ENCODE peak calls at places on chromosomes 2 and 18, in seven cellular contexts. One of them, this sample, is unnamed.
A peak's percentile ranks its signal among the peaks of the same experiment; 100 is the strongest.

GRCh38 chr2:32355976-32356734 is 668 bp upstream of the BIRC6 start:
- DNase-seq in AG08396: no peak
- DNase-seq in activated effector memory CD4-positive, alpha-beta T cell treated with Interleukin-2 at 50 U/mL for 16 hours: no peak
- DNase-seq in GM04504: no peak
- DNase-seq in GM19239: no peak
- DNase-seq in kidney glomerular epithelial cell: no peak
- DNase-seq in Calu3: no peak
- DNase-seq in this sample: no peak

GRCh38 chr2:135257383-135258090 is 205.4 kb downstream of the RAB3GAP1 start:
- DNase-seq in AG08396: peak; percentile 11
- DNase-seq in activated effector memory CD4-positive, alpha-beta T cell treated with Interleukin-2 at 50 U/mL for 16 hours: no peak
- DNase-seq in GM04504: peak; percentile 30
- DNase-seq in GM19239: no peak
- DNase-seq in kidney glomerular epithelial cell: no peak
- DNase-seq in Calu3: no peak
- DNase-seq in this sample: peak; percentile 14

GRCh38 chr2:240767341-240767740 is 52.7 kb downstream of the KIF1A start:
- DNase-seq in AG08396: no peak
- DNase-seq in activated effector memory CD4-positive, alpha-beta T cell treated with Interleukin-2 at 50 U/mL for 16 hours: no peak
- DNase-seq in GM04504: no peak
- DNase-seq in GM19239: no peak
- DNase-seq in kidney glomerular epithelial cell: no peak
- DNase-seq in Calu3: no peak
- DNase-seq in this sample: no peak

GRCh38 chr18:65436430-65436829 is 314.4 kb upstream of the CDH7 start:
- DNase-seq in AG08396: no peak
- DNase-seq in activated effector memory CD4-positive, alpha-beta T cell treated with Interleukin-2 at 50 U/mL for 16 hours: no peak
- DNase-seq in GM04504: no peak
- DNase-seq in GM19239: no peak
- DNase-seq in kidney glomerular epithelial cell: no peak
- DNase-seq in Calu3: no peak
- DNase-seq in this sample: no peak

GRCh38 chr2:172128484-172128883 is 25.8 kb upstream of the DLX2 start:
- DNase-seq in AG08396: no peak
- DNase-seq in activated effector memory CD4-positive, alpha-beta T cell treated with Interleukin-2 at 50 U/mL for 16 hours: no peak
- DNase-seq in GM04504: no peak
- DNase-seq in GM19239: no peak
- DNase-seq in kidney glomerular epithelial cell: no peak
- DNase-seq in Calu3: no peak
- DNase-seq in this sample: no peak

GRCh38 chr2:200477667-200478121 is 32.2 kb downstream of the KCTD18 start:
- DNase-seq in AG08396: no peak
- DNase-seq in activated effector memory CD4-positive, alpha-beta T cell treated with Interleukin-2 at 50 U/mL for 16 hours: no peak
- DNase-seq in GM04504: no peak
- DNase-seq in GM19239: no peak
- DNase-seq in kidney glomerular epithelial cell: no peak
- DNase-seq in Calu3: no peak
- DNase-seq in this sample: no peak

GRCh38 chr2:219335373-219335786 is 2.8 kb upstream of the RESP18 start:
- DNase-seq in AG08396: no peak
- DNase-seq in activated effector memory CD4-positive, alpha-beta T cell treated with Interleukin-2 at 50 U/mL for 16 hours: no peak
- DNase-seq in GM04504: no peak
- DNase-seq in GM19239: no peak
- DNase-seq in kidney glomerular epithelial cell: no peak
- DNase-seq in Calu3: no peak
- DNase-seq in this sample: no peak

GRCh38 chr2:52563144-52563543 is 1204.5 kb upstream of the CHAC2 start:
- DNase-seq in AG08396: no peak
- DNase-seq in activated effector memory CD4-positive, alpha-beta T cell treated with Interleukin-2 at 50 U/mL for 16 hours: no peak
- DNase-seq in GM04504: no peak
- DNase-seq in GM19239: no peak
- DNase-seq in kidney glomerular epithelial cell: no peak
- DNase-seq in Calu3: no peak
- DNase-seq in this sample: no peak

GRCh38 chr2:196278491-196278911 is 107.1 kb upstream of the STK17B start:
- DNase-seq in AG08396: no peak
- DNase-seq in activated effector memory CD4-positive, alpha-beta T cell treated with Interleukin-2 at 50 U/mL for 16 hours: no peak
- DNase-seq in GM04504: no peak
- DNase-seq in GM19239: no peak
- DNase-seq in kidney glomerular epithelial cell: no peak
- DNase-seq in Calu3: no peak
- DNase-seq in this sample: no peak

GRCh38 chr2:201952212-201952611 is 81.4 kb upstream of the FZD7 start:
- DNase-seq in AG08396: no peak
- DNase-seq in activated effector memory CD4-positive, alpha-beta T cell treated with Interleukin-2 at 50 U/mL for 16 hours: no peak
- DNase-seq in GM04504: no peak
- DNase-seq in GM19239: no peak
- DNase-seq in kidney glomerular epithelial cell: no peak
- DNase-seq in Calu3: no peak
- DNase-seq in this sample: no peak

GRCh38 chr2:217316743-217317142 is 456.9 kb upstream of the TNP1 start:
- DNase-seq in AG08396: no peak
- DNase-seq in activated effector memory CD4-positive, alpha-beta T cell treated with Interleukin-2 at 50 U/mL for 16 hours: no peak
- DNase-seq in GM04504: no peak
- DNase-seq in GM19239: peak; percentile 7
- DNase-seq in kidney glomerular epithelial cell: no peak
- DNase-seq in Calu3: no peak
- DNase-seq in this sample: no peak

GRCh38 chr2:237540823-237541222 is 25.6 kb upstream of the PRLH start:
- DNase-seq in AG08396: peak; percentile 82
- DNase-seq in activated effector memory CD4-positive, alpha-beta T cell treated with Interleukin-2 at 50 U/mL for 16 hours: no peak
- DNase-seq in GM04504: peak; percentile 72
- DNase-seq in GM19239: no peak
- DNase-seq in kidney glomerular epithelial cell: no peak
- DNase-seq in Calu3: no peak
- DNase-seq in this sample: no peak

GRCh38 chr18:47613929-47614328 is 316.5 kb downstream of the SMAD2 start:
- DNase-seq in AG08396: no peak
- DNase-seq in activated effector memory CD4-positive, alpha-beta T cell treated with Interleukin-2 at 50 U/mL for 16 hours: no peak
- DNase-seq in GM04504: no peak
- DNase-seq in GM19239: no peak
- DNase-seq in kidney glomerular epithelial cell: no peak
- DNase-seq in Calu3: no peak
- DNase-seq in this sample: no peak

GRCh38 chr2:122875091-122875651 is 1119.7 kb downstream of the TSN start:
- DNase-seq in AG08396: no peak
- DNase-seq in activated effector memory CD4-positive, alpha-beta T cell treated with Interleukin-2 at 50 U/mL for 16 hours: no peak
- DNase-seq in GM04504: no peak
- DNase-seq in GM19239: no peak
- DNase-seq in kidney glomerular epithelial cell: no peak
- DNase-seq in Calu3: no peak
- DNase-seq in this sample: no peak

GRCh38 chr2:118089015-118089800 is 937 bp downstream of the INSIG2 start:
- DNase-seq in AG08396: peak; percentile 50
- DNase-seq in activated effector memory CD4-positive, alpha-beta T cell treated with Interleukin-2 at 50 U/mL for 16 hours: no peak
- DNase-seq in GM04504: no peak
- DNase-seq in GM19239: no peak
- DNase-seq in kidney glomerular epithelial cell: no peak
- DNase-seq in Calu3: peak; percentile 27
- DNase-seq in this sample: no peak

GRCh38 chr2:101173707-101174295 is 22.6 kb upstream of the TBC1D8 start:
- DNase-seq in AG08396: no peak
- DNase-seq in activated effector memory CD4-positive, alpha-beta T cell treated with Interleukin-2 at 50 U/mL for 16 hours: no peak
- DNase-seq in GM04504: no peak
- DNase-seq in GM19239: no peak
- DNase-seq in kidney glomerular epithelial cell: no peak
- DNase-seq in Calu3: no peak
- DNase-seq in this sample: no peak

GRCh38 chr2:14587119-14587518 is 45.4 kb upstream of the LRATD1 start:
- DNase-seq in AG08396: peak; percentile 14
- DNase-seq in activated effector memory CD4-positive, alpha-beta T cell treated with Interleukin-2 at 50 U/mL for 16 hours: no peak
- DNase-seq in GM04504: no peak
- DNase-seq in GM19239: no peak
- DNase-seq in kidney glomerular epithelial cell: no peak
- DNase-seq in Calu3: no peak
- DNase-seq in this sample: no peak

GRCh38 chr2:229492034-229492433 is 220.9 kb upstream of the PID1 start:
- DNase-seq in AG08396: no peak
- DNase-seq in activated effector memory CD4-positive, alpha-beta T cell treated with Interleukin-2 at 50 U/mL for 16 hours: no peak
- DNase-seq in GM04504: no peak
- DNase-seq in GM19239: no peak
- DNase-seq in kidney glomerular epithelial cell: no peak
- DNase-seq in Calu3: no peak
- DNase-seq in this sample: no peak

GRCh38 chr2:219449609-219450008 is 15.0 kb downstream of the SPEG start:
- DNase-seq in AG08396: no peak
- DNase-seq in activated effector memory CD4-positive, alpha-beta T cell treated with Interleukin-2 at 50 U/mL for 16 hours: no peak
- DNase-seq in GM04504: no peak
- DNase-seq in GM19239: no peak
- DNase-seq in kidney glomerular epithelial cell: no peak
- DNase-seq in Calu3: no peak
- DNase-seq in this sample: no peak

GRCh38 chr2:223944166-223944703 is 900 bp downstream of the WDFY1 start:
- DNase-seq in AG08396: peak; percentile 38
- DNase-seq in activated effector memory CD4-positive, alpha-beta T cell treated with Interleukin-2 at 50 U/mL for 16 hours: no peak
- DNase-seq in GM04504: no peak
- DNase-seq in GM19239: no peak
- DNase-seq in kidney glomerular epithelial cell: no peak
- DNase-seq in Calu3: peak; percentile 55
- DNase-seq in this sample: no peak

GRCh38 chr2:242098445-242099128 is 229.1 kb downstream of the RTP5 start:
- DNase-seq in AG08396: peak; percentile 12
- DNase-seq in activated effector memory CD4-positive, alpha-beta T cell treated with Interleukin-2 at 50 U/mL for 16 hours: no peak
- DNase-seq in GM04504: no peak
- DNase-seq in GM19239: no peak
- DNase-seq in kidney glomerular epithelial cell: no peak
- DNase-seq in Calu3: no peak
- DNase-seq in this sample: no peak

GRCh38 chr2:174744111-174744510 is 20.2 kb downstream of the CHRNA1 start:
- DNase-seq in AG08396: no peak
- DNase-seq in activated effector memory CD4-positive, alpha-beta T cell treated with Interleukin-2 at 50 U/mL for 16 hours: no peak
- DNase-seq in GM04504: no peak
- DNase-seq in GM19239: no peak
- DNase-seq in kidney glomerular epithelial cell: peak; percentile 62
- DNase-seq in Calu3: no peak
- DNase-seq in this sample: no peak

GRCh38 chr2:102677219-102678215 is 58.2 kb downstream of the SLC9A2 start:
- DNase-seq in AG08396: no peak
- DNase-seq in activated effector memory CD4-positive, alpha-beta T cell treated with Interleukin-2 at 50 U/mL for 16 hours: no peak
- DNase-seq in GM04504: no peak
- DNase-seq in GM19239: no peak
- DNase-seq in kidney glomerular epithelial cell: no peak
- DNase-seq in Calu3: no peak
- DNase-seq in this sample: no peak

GRCh38 chr2:96760036-96760985 is at the start of gene CNNM4:
- DNase-seq in AG08396: peak; percentile 96
- DNase-seq in activated effector memory CD4-positive, alpha-beta T cell treated with Interleukin-2 at 50 U/mL for 16 hours: peak; percentile 89
- DNase-seq in GM04504: peak; percentile 81
- DNase-seq in GM19239: peak; percentile 87
- DNase-seq in kidney glomerular epithelial cell: peak; percentile 78
- DNase-seq in Calu3: peak; percentile 93
- DNase-seq in this sample: peak; percentile 38

GRCh38 chr18:12598181-12598921 is 59.6 kb downstream of the SPIRE1 start:
- DNase-seq in AG08396: no peak
- DNase-seq in activated effector memory CD4-positive, alpha-beta T cell treated with Interleukin-2 at 50 U/mL for 16 hours: no peak
- DNase-seq in GM04504: peak; percentile 15
- DNase-seq in GM19239: no peak
- DNase-seq in kidney glomerular epithelial cell: peak; percentile 58
- DNase-seq in Calu3: no peak
- DNase-seq in this sample: no peak

GRCh38 chr2:117888897-117889296 is 74.4 kb downstream of the DDX18 start:
- DNase-seq in AG08396: no peak
- DNase-seq in activated effector memory CD4-positive, alpha-beta T cell treated with Interleukin-2 at 50 U/mL for 16 hours: no peak
- DNase-seq in GM04504: no peak
- DNase-seq in GM19239: no peak
- DNase-seq in kidney glomerular epithelial cell: no peak
- DNase-seq in Calu3: no peak
- DNase-seq in this sample: no peak

GRCh38 chr2:144553379-144553778 is 33.5 kb upstream of the ZEB2 start:
- DNase-seq in AG08396: peak; percentile 52
- DNase-seq in activated effector memory CD4-positive, alpha-beta T cell treated with Interleukin-2 at 50 U/mL for 16 hours: no peak
- DNase-seq in GM04504: peak; percentile 38
- DNase-seq in GM19239: no peak
- DNase-seq in kidney glomerular epithelial cell: peak; percentile 86
- DNase-seq in Calu3: no peak
- DNase-seq in this sample: peak; percentile 91

GRCh38 chr2:189213226-189213625 is 33.7 kb upstream of the COL5A2 start:
- DNase-seq in AG08396: no peak
- DNase-seq in activated effector memory CD4-positive, alpha-beta T cell treated with Interleukin-2 at 50 U/mL for 16 hours: no peak
- DNase-seq in GM04504: no peak
- DNase-seq in GM19239: no peak
- DNase-seq in kidney glomerular epithelial cell: no peak
- DNase-seq in Calu3: no peak
- DNase-seq in this sample: no peak

GRCh38 chr2:112137516-112138142 is 556 bp upstream of the FBLN7 start:
- DNase-seq in AG08396: peak; percentile 61
- DNase-seq in activated effector memory CD4-positive, alpha-beta T cell treated with Interleukin-2 at 50 U/mL for 16 hours: no peak
- DNase-seq in GM04504: peak; percentile 21
- DNase-seq in GM19239: no peak
- DNase-seq in kidney glomerular epithelial cell: no peak
- DNase-seq in Calu3: peak; percentile 13
- DNase-seq in this sample: no peak